ENCODE peak calls at places on chromosomes 6 and 20, in five cellular contexts. U, C, F, S and Z are unnamed samples.

GRCh38 chr6:64477311-64477850 is 841.8 kb downstream of the PHF3 start:
- DNase-seq in S (no peak), F (no peak), U (no peak), C (no peak), Z (no peak)

GRCh38 chr20:25277941-25278521 is 30.1 kb downstream of the PYGB start:
- DNase-seq in S (no peak), U (no peak), C (peak), F (peak), Z (peak)

GRCh38 chr6:35089935-35090505 is 51.1 kb downstream of the TCP11 start:
- DNase-seq in S (peak), U (no peak), F (no peak), C (no peak), Z (no peak)

GRCh38 chr20:44613575-44613974 is 31.2 kb downstream of the PKIG start:
- DNase-seq in C (no peak), F (no peak), S (no peak), U (no peak), Z (no peak)

GRCh38 chr6:31791324-31792089 is 4.0 kb downstream of the VARS1 start:
- DNase-seq in U (peak), F (peak), S (no peak), C (no peak), Z (no peak)

GRCh38 chr20:5465281-5465680 is 148.5 kb upstream of the PROKR2 start:
- DNase-seq in U (no peak), S (no peak), F (no peak), C (no peak), Z (no peak)

GRCh38 chr6:126176266-126176665 is 163.6 kb upstream of the CENPW start:
- DNase-seq in C (no peak), U (no peak), S (no peak), F (no peak), Z (no peak)

GRCh38 chr20:58818585-58819285 is 32.0 kb downstream of the GNAS-AS1 start:
- DNase-seq in F (no peak), S (no peak), U (no peak), C (no peak), Z (no peak)

GRCh38 chr6:112029045-112029822 is 24.7 kb upstream of the CCN6 start:
- DNase-seq in C (no peak), U (peak), S (no peak), F (no peak), Z (no peak)

GRCh38 chr6:98041921-98042320 is 758.9 kb upstream of the MMS22L start:
- DNase-seq in F (no peak), S (no peak), U (no peak), C (no peak), Z (no peak)

GRCh38 chr6:82248233-82248735 is 740 bp upstream of the IBTK start:
- DNase-seq in S (no peak), U (no peak), C (no peak), F (peak), Z (no peak)

GRCh38 chr6:135535989-135536414 is 38.5 kb upstream of the AHI1 start:
- DNase-seq in C (no peak), S (no peak), F (no peak), U (no peak), Z (no peak)

GRCh38 chr6:3263091-3263490 is 4.3 kb downstream of the PSMG4 start:
- DNase-seq in U (no peak), F (no peak), S (no peak), C (no peak), Z (no peak)

GRCh38 chr20:41242807-41243206 is 74.7 kb downstream of the ZHX3 start:
- DNase-seq in C (no peak), S (no peak), U (no peak), F (no peak), Z (no peak)

GRCh38 chr6:101585501-101585900 is 192.0 kb downstream of the GRIK2 start:
- DNase-seq in F (no peak), U (no peak), S (no peak), C (no peak), Z (no peak)

GRCh38 chr20:49186535-49187329 is 1.4 kb downstream of the STAU1 start:
- DNase-seq in F (peak), C (no peak), S (no peak), U (peak), Z (peak)
- TF ChIP-seq POLR2A in F (peak), C (no peak), S (no peak), U (no peak), Z (no peak)

GRCh38 chr20:34558320-34559202 is at the start of gene MAP1LC3A:
- DNase-seq in C (peak), S (peak), F (peak), U (peak), Z (peak)
- TF ChIP-seq POLR2A in C (no peak), S (no peak), F (peak), U (peak), Z (no peak)

GRCh38 chr6:28160233-28160632 is 18.6 kb downstream of the ZKSCAN8 start:
- DNase-seq in U (no peak), C (no peak), S (no peak), F (no peak), Z (no peak)
- TF ChIP-seq POLR2A in U (no peak), C (no peak), S (no peak), F (no peak), Z (no peak)

GRCh38 chr6:134351615-134352474 is 33.9 kb upstream of the SGK1 start:
- DNase-seq in C (no peak), U (no peak), S (no peak), F (no peak), Z (no peak)
- TF ChIP-seq POLR2A in C (no peak), U (no peak), S (no peak), F (no peak), Z (no peak)

GRCh38 chr20:3896302-3896701 is 7.1 kb downstream of the PANK2 start:
- DNase-seq in C (no peak), U (no peak), S (no peak), F (no peak), Z (peak)

GRCh38 chr20:3900187-3900604 is 11.0 kb downstream of the PANK2 start:
- DNase-seq in C (no peak), U (no peak), F (no peak), S (no peak), Z (no peak)

GRCh38 chr20:3898639-3899038 is 9.5 kb downstream of the PANK2 start:
- DNase-seq in U (no peak), S (no peak), C (no peak), F (no peak), Z (no peak)

GRCh38 chr20:3894796-3895195 is 5.6 kb downstream of the PANK2 start:
- DNase-seq in F (no peak), U (no peak), S (no peak), C (no peak), Z (no peak)

DNA sequence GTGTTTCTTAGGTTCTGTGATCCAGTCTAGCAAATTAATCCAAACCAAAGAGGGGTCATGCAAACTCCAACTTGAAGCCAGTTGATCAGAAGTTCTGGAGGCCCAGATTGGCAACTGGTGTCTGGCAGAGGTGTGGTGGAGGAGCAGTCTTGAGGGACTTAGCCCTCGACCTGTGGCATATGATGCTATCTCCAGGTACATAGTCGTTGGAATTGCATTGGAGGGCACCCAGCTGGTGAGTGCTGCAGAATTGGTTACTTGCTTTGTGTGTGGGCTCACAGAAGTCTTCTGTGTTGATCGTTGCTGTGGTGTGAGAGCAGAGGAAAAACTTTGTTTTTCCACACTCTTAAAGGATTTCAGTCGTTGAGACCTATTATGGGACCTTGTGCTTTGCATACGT is 7.7 kb downstream of the PANK2 start:
- DNase-seq in U (no peak), F (no peak), S (no peak), C (no peak), Z (peak)
- TF ChIP-seq POLR2A in U (no peak), F (no peak), S (no peak), C (no peak), Z (no peak)

DNA sequence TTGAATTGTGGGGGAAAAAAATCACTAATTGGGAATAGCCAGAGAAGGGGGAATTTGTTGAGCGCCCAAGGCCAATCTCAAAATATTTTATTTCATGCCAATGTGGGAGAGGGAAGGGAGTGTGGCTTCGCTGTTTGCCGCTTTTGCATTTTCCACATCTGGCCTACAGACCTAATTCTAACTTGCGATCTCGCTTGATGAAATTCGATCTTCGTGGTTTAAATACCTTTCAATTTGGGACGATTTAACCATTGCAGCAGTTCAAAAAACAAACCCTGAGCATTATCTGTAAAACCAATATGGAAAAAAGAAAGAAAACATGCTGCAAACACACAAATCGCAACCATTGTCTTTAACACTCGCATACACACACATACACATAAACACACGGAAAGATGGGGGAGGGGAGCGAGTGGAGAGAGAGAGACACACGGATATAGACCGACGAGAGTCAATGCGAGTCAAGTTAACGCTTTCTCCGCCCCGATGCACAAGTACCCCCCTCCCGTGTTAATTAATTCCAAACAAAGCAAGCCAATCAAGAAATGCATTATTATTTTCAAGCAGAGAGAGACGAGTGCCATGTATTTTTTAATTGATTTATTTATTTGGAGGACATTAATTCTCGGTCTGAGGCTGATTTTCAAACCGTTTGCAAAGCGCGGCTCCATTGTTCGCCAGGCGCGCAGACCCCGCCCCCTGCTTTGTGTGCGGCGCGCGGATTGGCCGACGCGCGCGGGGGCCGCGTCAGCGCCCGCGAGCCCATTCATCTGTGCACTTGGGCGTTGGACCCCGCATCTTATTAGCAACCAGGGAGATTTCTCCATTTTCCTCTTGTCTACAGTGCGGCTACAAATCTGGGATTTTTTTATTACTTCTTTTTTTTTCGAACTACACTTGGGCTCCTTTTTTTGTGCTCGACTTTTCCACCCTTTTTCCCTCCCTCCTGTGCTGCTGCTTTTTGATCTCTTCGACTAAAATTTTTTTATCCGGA is at the start of gene MARCKS:
- DNase-seq in U (peak), S (no peak), C (peak), F (peak), Z (peak)
- TF ChIP-seq POLR2A in U (peak), S (peak), C (peak), F (peak), Z (no peak)

DNA sequence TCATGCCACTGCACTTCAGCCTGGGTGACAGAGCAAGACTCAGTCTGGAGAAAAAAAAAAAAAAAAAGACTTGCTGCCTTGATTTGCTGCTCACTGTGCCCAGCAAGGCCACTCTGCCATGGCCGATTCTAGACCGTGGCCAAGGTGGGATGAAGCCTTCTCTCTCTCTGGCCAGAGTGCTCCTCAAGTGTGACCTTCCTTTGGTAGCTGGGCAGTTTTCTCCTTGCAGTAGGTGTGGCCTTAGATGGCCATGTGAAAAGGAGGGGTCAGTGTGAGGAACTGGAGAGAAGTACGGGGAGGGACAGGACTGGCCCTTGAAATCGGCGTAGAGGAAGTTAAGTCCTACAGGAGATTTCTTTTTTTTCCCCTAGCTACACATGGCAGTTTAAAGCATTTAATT is 271.9 kb downstream of the ARID1B start:
- DNase-seq in S (no peak), F (no peak), C (no peak), U (no peak), Z (no peak)
- TF ChIP-seq POLR2A in S (no peak), F (no peak), C (no peak), U (no peak), Z (no peak)

GRCh38 chr6:100506651-100507050 is 41.9 kb upstream of the SIM1 start:
- DNase-seq in U (no peak), F (no peak), C (no peak), S (no peak), Z (no peak)
- TF ChIP-seq POLR2A in U (no peak), F (no peak), C (no peak), S (no peak), Z (no peak)

GRCh38 chr20:61045091-61045490 is 207.0 kb upstream of the CDH4 start:
- DNase-seq in F (no peak), C (no peak), U (no peak), S (no peak), Z (no peak)

GRCh38 chr20:61045876-61046585 is 206.0 kb upstream of the CDH4 start:
- DNase-seq in S (no peak), U (no peak), C (no peak), F (no peak), Z (peak)

GRCh38 chr20:61043681-61044080 is 208.4 kb upstream of the CDH4 start:
- DNase-seq in S (no peak), U (no peak), C (no peak), F (no peak), Z (no peak)

GRCh38 chr20:61042501-61043385 is 209.3 kb upstream of the CDH4 start:
- DNase-seq in C (no peak), F (no peak), S (no peak), U (no peak), Z (peak)

DNA sequence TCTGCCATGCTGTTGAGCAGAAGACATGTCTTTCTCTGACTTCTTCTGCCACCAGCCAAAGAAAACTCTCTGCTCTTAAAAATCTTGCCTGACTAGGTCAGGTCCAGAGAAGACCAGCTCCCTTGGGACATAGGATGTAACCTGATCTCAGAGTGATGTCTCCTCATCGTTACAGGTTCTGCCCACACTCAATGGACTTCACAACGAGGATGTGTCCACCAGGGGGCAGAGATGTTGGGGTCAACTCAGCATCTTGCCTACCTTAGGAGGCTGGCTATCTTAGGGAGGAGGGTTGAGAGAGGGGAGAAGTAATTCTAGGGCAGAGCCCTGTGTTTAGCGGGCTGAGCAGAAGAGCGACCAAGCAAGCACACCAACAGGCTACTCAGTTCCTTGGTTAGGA is 207.6 kb upstream of the CDH4 start:
- DNase-seq in S (no peak), C (no peak), F (no peak), U (no peak), Z (peak)
- TF ChIP-seq POLR2A in S (no peak), C (no peak), F (no peak), U (no peak), Z (no peak)